ENCODE peak calls at places on chromosomes 7 and 10, in eight cellular contexts. T is breast epithelium, J is AG08395, D is thyroid gland, I is ELR, E is activated T-helper 1 cell treated with Interleukin-2 at 50 U/mL for 16 hours, U is A549, R is NCI-H446 treated with DMSO at 0.1 percent for 48 hours. Z is an unnamed sample.
A peak's percentile ranks its signal among the peaks of the same experiment; 100 is the strongest.

GRCh38 chr10:36578306-36578705 is 547.1 kb upstream of the ANKRD30A start:
- DNase-seq in D (no peak), E (no peak), R (no peak), U (peak; percentile 14), J (peak; percentile 52), T (no peak), I (peak; percentile 73), Z (no peak)

GRCh38 chr7:108059526-108059925 is 56.6 kb upstream of the LAMB1 start:
- DNase-seq in T (no peak), J (peak; percentile 35), U (no peak), R (no peak), I (no peak), D (peak; percentile 35), E (no peak), Z (no peak)

GRCh38 chr10:133391761-133392518 is 2.0 kb upstream of the MTG1 start:
- DNase-seq in E (no peak), D (no peak), U (no peak), I (no peak), J (no peak), T (no peak), R (no peak), Z (no peak)

GRCh38 chr7:5824297-5824610 is 42.8 kb upstream of the RNF216 start:
- DNase-seq in D (no peak), E (no peak), U (no peak), J (no peak), I (no peak), R (no peak), T (no peak), Z (no peak)

GRCh38 chr7:121372376-121373024 is 23.6 kb downstream of the FAM3C start:
- DNase-seq in D (no peak), E (no peak), R (no peak), T (no peak), J (peak; percentile 11), I (no peak), U (no peak), Z (no peak)

GRCh38 chr10:105473170-105473569 is 832.1 kb downstream of the SORCS3 start:
- DNase-seq in J (no peak), R (no peak), D (no peak), I (no peak), U (no peak), E (no peak), T (no peak), Z (no peak)

GRCh38 chr7:107152011-107152410 is 16.8 kb upstream of the HBP1 start:
- DNase-seq in I (peak; percentile 61), D (no peak), T (no peak), E (no peak), U (peak; percentile 19), J (peak; percentile 14), R (no peak), Z (no peak)

GRCh38 chr10:33229252-33229943 is 105.1 kb downstream of the NRP1 start:
- DNase-seq in J (peak; percentile 48), R (no peak), T (no peak), U (no peak), E (no peak), I (no peak), D (peak; percentile 26), Z (no peak)

GRCh38 chr10:72009430-72010081 is 45.4 kb downstream of the CHST3 start:
- DNase-seq in T (peak; percentile 96), E (no peak), D (peak; percentile 48), R (peak; percentile 71), J (peak; percentile 97), I (peak; percentile 91), U (no peak), Z (no peak)

GRCh38 chr10:28842321-28842720 is 165.0 kb downstream of the BAMBI start:
- DNase-seq in T (no peak), R (no peak), E (no peak), D (no peak), I (peak; percentile 71), J (peak; percentile 73), U (peak; percentile 28), Z (no peak)